ENCODE peak calls at places on chromosomes 11 and 22, in four cellular contexts. D, V, F and N are unnamed samples. For H3K79me2, the result is how much of the 10 kb centered on the place peaks cover.

GRCh38 chr11:17967661-17968060 is 45.2 kb downstream of the SERGEF start:
- DNase-seq in V (no peak), D (no peak), F (peak), N (no peak)

GRCh38 chr22:49736538-49736937 is 91.1 kb downstream of the BRD1 start:
- DNase-seq in F (no peak), V (no peak), D (no peak), N (no peak)

GRCh38 chr11:93225642-93226041 is 27.9 kb upstream of the SLC36A4 start:
- DNase-seq in V (no peak), F (peak), D (no peak), N (peak)

GRCh38 chr11:133669371-133670046 is 137.2 kb upstream of the OPCML start:
- DNase-seq in V (peak), D (no peak), F (no peak), N (no peak)

GRCh38 chr11:109037856-109038780 is 373.2 kb downstream of the DDX10 start:
- DNase-seq in F (no peak), V (no peak), D (no peak), N (no peak)

GRCh38 chr11:57368106-57368826 is 12.7 kb downstream of the PRG3 start:
- DNase-seq in F (no peak), D (no peak), V (no peak), N (no peak)

GRCh38 chr11:109993786-109994185 is 99.4 kb upstream of the ZC3H12C start:
- DNase-seq in F (no peak), V (no peak), D (no peak), N (no peak)

GRCh38 chr11:118628432-118628831 is 21.0 kb downstream of the PHLDB1 start:
- DNase-seq in D (no peak), V (no peak), F (no peak), N (no peak)

GRCh38 chr11:62911137-62912130 is 9.7 kb downstream of the CHRM1 start:
- DNase-seq in V (no peak), F (peak), D (no peak), N (no peak)

GRCh38 chr22:18976197-18976751 is 40.2 kb upstream of the PRODH start:
- DNase-seq in V (no peak), D (no peak), F (no peak), N (no peak)
- H3K79me2 ChIP-seq in V (under half), D (under half), F (under half), N (under half)

GRCh38 chr22:38828616-38829205 is 15.1 kb downstream of the NPTXR start:
- DNase-seq in D (no peak), F (no peak), V (no peak), N (no peak)

GRCh38 chr22:38830026-38830844 is 13.6 kb downstream of the NPTXR start:
- DNase-seq in V (no peak), D (no peak), F (no peak), N (no peak)

GRCh38 chr22:38828191-38828590 is 15.6 kb downstream of the NPTXR start:
- DNase-seq in V (no peak), D (no peak), F (no peak), N (no peak)

GRCh38 chr22:38830845-38831108 is 13.1 kb downstream of the NPTXR start:
- DNase-seq in D (no peak), F (no peak), V (no peak), N (no peak)

GRCh38 chr22:38829485-38829884 is 14.3 kb downstream of the NPTXR start:
- DNase-seq in V (no peak), F (no peak), D (no peak), N (no peak)
- H3K23ac ChIP-seq in V (no peak), F (no peak), D (no peak), N (no peak)

DNA sequence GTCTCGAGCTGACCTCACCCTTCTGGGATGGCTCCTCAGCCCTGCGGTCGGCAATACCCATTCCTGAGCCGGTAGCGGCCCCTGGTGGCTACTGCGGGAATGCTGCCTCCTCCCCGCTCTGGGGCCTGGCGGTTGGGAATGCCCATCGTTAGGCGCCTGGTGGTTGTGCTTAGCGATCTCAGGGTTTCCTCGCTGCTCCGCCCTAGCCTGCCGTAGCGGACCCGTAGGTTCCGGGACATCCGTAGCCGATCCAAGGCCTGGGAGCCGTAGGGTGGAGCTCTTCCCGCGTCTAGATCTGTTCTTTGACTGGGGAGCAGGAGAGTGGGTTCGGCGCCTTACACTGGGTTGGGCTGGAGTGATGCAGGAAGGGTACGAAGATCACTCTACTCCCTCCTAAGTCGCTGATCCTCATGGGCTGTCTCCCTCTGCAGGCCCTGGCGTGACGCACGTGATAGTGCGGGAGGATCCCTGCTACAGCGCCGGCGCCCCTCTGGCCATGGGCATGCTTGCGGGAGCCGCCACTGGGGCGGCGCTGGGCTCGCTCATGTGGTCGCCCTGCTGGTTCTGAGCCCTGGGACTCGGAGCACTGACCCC is 14.8 kb downstream of the PLEKHB1 start:
- DNase-seq in V (peak), F (peak), D (peak), N (peak)
- H2BK120ac ChIP-seq in V (no peak), F (no peak), D (no peak), N (no peak)

GRCh38 chr22:35808377-35808776 is 90.7 kb downstream of the APOL5 start:
- DNase-seq in V (no peak), F (no peak), D (no peak), N (no peak)

GRCh38 chr22:35802885-35803284 is 85.2 kb downstream of the APOL5 start:
- DNase-seq in F (no peak), V (no peak), D (no peak), N (no peak)

GRCh38 chr22:35805466-35805865 is 87.8 kb downstream of the APOL5 start:
- DNase-seq in D (no peak), F (no peak), V (no peak), N (no peak)

GRCh38 chr22:35809816-35810215 is 92.1 kb downstream of the APOL5 start:
- DNase-seq in D (no peak), F (peak), V (no peak), N (no peak)

GRCh38 chr22:35804421-35804820 is 86.7 kb downstream of the APOL5 start:
- DNase-seq in V (no peak), D (no peak), F (no peak), N (no peak)
- H3K79me2 ChIP-seq in V (under half), D (under half), F (under half), N (under half)

DNA sequence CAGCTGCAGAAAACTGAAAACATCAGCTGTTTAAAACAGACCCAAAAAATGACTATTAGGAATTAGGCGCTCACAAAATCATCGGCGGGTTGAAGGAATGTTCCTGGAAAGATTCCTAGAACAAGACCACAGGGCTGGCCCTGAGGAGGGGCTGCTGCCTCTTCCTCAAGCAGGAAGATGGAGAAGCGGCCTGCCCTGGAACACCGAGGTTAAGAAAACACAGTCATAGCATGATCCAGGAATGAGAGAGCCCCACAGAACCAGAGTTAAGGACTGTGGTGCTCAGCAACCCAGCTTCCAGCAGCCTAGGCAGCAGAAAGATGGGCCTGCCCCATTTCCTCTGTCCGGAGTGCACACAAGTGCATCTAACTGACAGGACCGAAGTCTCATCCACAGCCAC is 78.4 kb downstream of the C11orf91 start:
- DNase-seq in D (no peak), V (no peak), F (no peak), N (no peak)
- H3K23ac ChIP-seq in D (no peak), V (no peak), F (peak), N (no peak)

GRCh38 chr11:6191733-6192132 is 7.3 kb upstream of the OR52W1 start:
- DNase-seq in F (peak), V (no peak), D (no peak), N (no peak)
- H2BK120ac ChIP-seq in F (no peak), V (no peak), D (no peak), N (no peak)

GRCh38 chr11:15635501-15635900 is 520.8 kb downstream of the INSC start:
- DNase-seq in D (no peak), V (no peak), F (no peak), N (no peak)
- H3K79me2 ChIP-seq in D (under half), V (under half), F (under half), N (under half)